ENCODE peak calls at places on chromosome 7, in nine cellular contexts. W is tibial nerve, Z is fibroblast of mammary gland, S is brain microvascular endothelial cell, N is endodermal cell, Q is foreskin fibroblast, A is A549, I is PC-3, C is progenitor cell of endocrine pancreas. L is an unnamed sample.

GRCh38 chr7:17941171-17941490 is 837 bp upstream of the SNX13 start:
- DNase-seq in W (no peak), Z (peak; percentile 16), S (no peak), N (no peak), Q (peak; percentile 15), A (peak; percentile 17), I (peak; percentile 32), C (no peak), L (no peak)

GRCh38 chr7:117623606-117624005 is 143.8 kb downstream of the CFTR start:
- DNase-seq in W (no peak), Z (no peak), S (no peak), N (no peak), Q (no peak), A (no peak), I (no peak), C (no peak), L (no peak)

GRCh38 chr7:134939136-134939535 is 47.2 kb upstream of the AGBL3 start:
- DNase-seq in W (no peak), Z (no peak), S (no peak), N (no peak), Q (no peak), A (no peak), I (no peak), C (no peak), L (no peak)

GRCh38 chr7:47217570-47218360 is 364.1 kb downstream of the TNS3 start:
- DNase-seq in W (no peak), Z (no peak), S (no peak), N (no peak), Q (no peak), A (no peak), I (no peak), C (no peak), L (no peak)

GRCh38 chr7:43779032-43779812 is 20.7 kb downstream of the BLVRA start:
- DNase-seq in W (no peak), Z (no peak), S (no peak), N (no peak), Q (no peak), A (no peak), I (no peak), C (no peak), L (no peak)

GRCh38 chr7:139853576-139854511 is 24.8 kb downstream of the TBXAS1 start:
- DNase-seq in W (peak; percentile 88), Z (peak; percentile 99), S (peak; percentile 45), N (no peak), Q (peak; percentile 64), A (no peak), I (peak; percentile 17), C (no peak), L (peak; percentile 4)

GRCh38 chr7:139630643-139631519 is 107.4 kb downstream of the CLEC2L start:
- DNase-seq in W (no peak), Z (no peak), S (no peak), N (no peak), Q (no peak), A (no peak), I (no peak), C (no peak), L (no peak)

GRCh38 chr7:13920053-13920697 is 69.3 kb downstream of the ETV1 start:
- DNase-seq in W (peak; percentile 41), Z (peak; percentile 100), S (peak; percentile 100), N (peak; percentile 38), Q (peak; percentile 98), A (peak; percentile 7), I (peak; percentile 97), C (peak; percentile 43), L (peak; percentile 100)

GRCh38 chr7:157470017-157470322 is 133.2 kb downstream of the DNAJB6 start:
- DNase-seq in W (no peak), Z (no peak), S (no peak), N (peak; percentile 31), Q (no peak), A (no peak), I (peak; percentile 2), C (no peak), L (no peak)

GRCh38 chr7:106464169-106464568 is 179.4 kb upstream of the NAMPT start:
- DNase-seq in W (no peak), Z (peak; percentile 27), S (no peak), N (no peak), Q (peak; percentile 9), A (no peak), I (no peak), C (no peak), L (no peak)

GRCh38 chr7:28755255-28755654 is 202.9 kb downstream of the TRIL start:
- DNase-seq in W (peak; percentile 33), Z (peak; percentile 77), S (peak; percentile 14), N (no peak), Q (peak; percentile 84), A (no peak), I (peak; percentile 61), C (no peak), L (no peak)

GRCh38 chr7:26990268-26990667 is 105.5 kb downstream of the HOXA1 start:
- DNase-seq in W (peak; percentile 14), Z (peak; percentile 60), S (no peak), N (no peak), Q (peak; percentile 34), A (no peak), I (peak; percentile 14), C (no peak), L (no peak)

GRCh38 chr7:126778101-126778500 is 474.6 kb downstream of the GRM8 start:
- DNase-seq in W (no peak), Z (no peak), S (no peak), N (no peak), Q (no peak), A (no peak), I (no peak), C (no peak), L (no peak)

GRCh38 chr7:12647364-12648219 is 39.8 kb upstream of the ARL4A start:
- DNase-seq in W (no peak), Z (peak; percentile 42), S (peak; percentile 81), N (no peak), Q (peak; percentile 66), A (peak; percentile 44), I (peak; percentile 95), C (no peak), L (no peak)

GRCh38 chr7:55109384-55110167 is 90.8 kb downstream of the EGFR start:
- DNase-seq in W (no peak), Z (peak; percentile 77), S (no peak), N (no peak), Q (no peak), A (no peak), I (peak; percentile 91), C (no peak), L (no peak)

GRCh38 chr7:143408686-143409551 is at the start of gene EPHA1:
- DNase-seq in W (no peak), Z (no peak), S (no peak), N (peak; percentile 98), Q (peak; percentile 35), A (peak; percentile 65), I (peak; percentile 88), C (peak; percentile 45), L (no peak)

GRCh38 chr7:21939136-21939857 is 6.4 kb downstream of the CDCA7L start:
- DNase-seq in W (no peak), Z (peak; percentile 31), S (no peak), N (no peak), Q (no peak), A (no peak), I (peak; percentile 35), C (no peak), L (no peak)

GRCh38 chr7:21106296-21106732 is 319.6 kb upstream of the SP8 start:
- DNase-seq in W (no peak), Z (no peak), S (no peak), N (no peak), Q (no peak), A (no peak), I (peak; percentile 60), C (no peak), L (no peak)

GRCh38 chr7:38830826-38831225 is 78.2 kb downstream of the VPS41 start:
- DNase-seq in W (no peak), Z (no peak), S (no peak), N (no peak), Q (no peak), A (no peak), I (no peak), C (no peak), L (no peak)

GRCh38 chr7:129376778-129377700 is 57.2 kb upstream of the STRIP2 start:
- DNase-seq in W (no peak), Z (peak; percentile 55), S (no peak), N (no peak), Q (peak; percentile 42), A (no peak), I (peak; percentile 28), C (no peak), L (no peak)
- TF ChIP-seq CTCF in W (no peak), Z (no peak), S (no peak), N (peak; percentile 1), Q (no peak), A (peak; percentile 19), I (peak; percentile 30), C (no peak), L (no peak)

DNA sequence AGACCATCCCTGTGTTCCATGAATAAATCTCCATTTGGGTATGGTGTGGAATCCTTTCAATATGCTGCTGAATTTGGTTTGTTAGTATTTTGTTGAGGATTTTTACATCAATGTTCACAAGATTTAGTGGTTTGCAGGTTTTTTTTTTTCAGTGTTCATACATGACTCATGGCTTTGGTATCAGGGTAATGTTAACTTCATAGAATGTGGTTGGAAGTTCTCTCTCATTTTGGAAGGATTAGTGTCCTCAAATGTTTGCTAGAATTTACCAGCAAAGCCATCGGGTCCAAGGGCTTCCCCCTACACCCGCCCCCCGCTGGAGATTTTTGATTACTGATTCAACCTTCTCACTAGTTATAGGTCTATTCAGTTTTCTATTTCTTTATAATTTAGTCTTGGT is 398.0 kb downstream of the NXPH1 start:
- DNase-seq in W (no peak), Z (no peak), S (no peak), N (no peak), Q (no peak), A (no peak), I (peak; percentile 13), C (no peak), L (no peak)
- TF ChIP-seq CTCF in W (no peak), Z (no peak), S (no peak), N (peak; percentile 19), Q (no peak), A (no peak), I (no peak), C (no peak), L (no peak)

GRCh38 chr7:151398446-151399304 is 11.2 kb downstream of the WDR86 start:
- DNase-seq in W (no peak), Z (peak; percentile 16), S (no peak), N (no peak), Q (no peak), A (no peak), I (no peak), C (no peak), L (no peak)
- TF ChIP-seq CTCF in W (no peak), Z (no peak), S (no peak), N (peak; percentile 29), Q (no peak), A (no peak), I (no peak), C (no peak), L (no peak)

GRCh38 chr7:99990417-99990816 is 14.6 kb upstream of the AZGP1 start:
- DNase-seq in W (no peak), Z (no peak), S (no peak), N (no peak), Q (no peak), A (no peak), I (no peak), C (no peak), L (no peak)
- TF ChIP-seq CTCF in W (no peak), Z (no peak), S (no peak), N (no peak), Q (no peak), A (no peak), I (no peak), C (no peak), L (no peak)